ENCODE peak calls at places on chromosomes 12 and 14, in ten cellular contexts. I, K, G, N, B, Z, J, V, Y and Q are unnamed samples. For H3K36me3 and H3K4me1, the result is how much of the 10 kb centered on the place peaks cover.

GRCh38 chr14:32050839-32051238 is 26.3 kb upstream of the ARHGAP5 start:
- DNase-seq in I (no peak), K (no peak), G (no peak), N (no peak), B (no peak), Z (no peak), J (no peak), V (no peak), Y (no peak), Q (no peak)

GRCh38 chr12:5768880-5769199 is 176.2 kb downstream of the ANO2 start:
- DNase-seq in I (no peak), K (no peak), G (no peak), N (no peak), B (no peak), Z (no peak), J (no peak), V (no peak), Y (no peak), Q (no peak)

GRCh38 chr12:109613611-109614455 is 40.2 kb downstream of the MVK start:
- DNase-seq in I (no peak), K (no peak), G (no peak), N (no peak), B (no peak), Z (no peak), J (no peak), V (no peak), Y (no peak), Q (no peak)

GRCh38 chr12:19431407-19432308 is 7.6 kb upstream of the AEBP2 start:
- DNase-seq in I (peak), K (peak), G (peak), N (no peak), B (peak), Z (no peak), J (peak), V (peak), Y (no peak), Q (peak)

GRCh38 chr14:58626441-58626840 is 11.3 kb upstream of the DACT1 start:
- DNase-seq in I (no peak), K (no peak), G (no peak), N (no peak), B (no peak), Z (no peak), J (peak), V (no peak), Y (no peak), Q (no peak)

GRCh38 chr12:2845280-2845679 is 10.4 kb upstream of the NRIP2 start:
- DNase-seq in I (no peak), K (peak), G (no peak), N (no peak), B (peak), Z (peak), J (peak), V (no peak), Y (no peak), Q (no peak)

GRCh38 chr14:30874999-30875787 is 834 bp downstream of the COCH start:
- DNase-seq in I (no peak), K (no peak), G (no peak), N (no peak), B (peak), Z (no peak), J (no peak), V (no peak), Y (peak), Q (peak)

GRCh38 chr12:91111366-91112321 is at the start of gene LUM:
- DNase-seq in I (no peak), K (peak), G (no peak), N (no peak), B (peak), Z (peak), J (peak), V (no peak), Y (no peak), Q (peak)

GRCh38 chr12:116969615-116970575 is 59.1 kb downstream of the FBXW8 start:
- DNase-seq in I (no peak), K (peak), G (no peak), N (no peak), B (no peak), Z (no peak), J (peak), V (no peak), Y (no peak), Q (no peak)

GRCh38 chr12:116964004-116964739 is 53.4 kb downstream of the FBXW8 start:
- DNase-seq in I (no peak), K (no peak), G (no peak), N (no peak), B (no peak), Z (no peak), J (no peak), V (no peak), Y (no peak), Q (no peak)

GRCh38 chr12:116971222-116971621 is 60.5 kb downstream of the FBXW8 start:
- DNase-seq in I (no peak), K (no peak), G (no peak), N (no peak), B (no peak), Z (no peak), J (no peak), V (no peak), Y (peak), Q (no peak)

GRCh38 chr12:116964740-116965090 is 54.0 kb downstream of the FBXW8 start:
- DNase-seq in I (peak), K (no peak), G (no peak), N (no peak), B (no peak), Z (no peak), J (no peak), V (no peak), Y (no peak), Q (no peak)

GRCh38 chr12:116968986-116969385 is 58.2 kb downstream of the FBXW8 start:
- DNase-seq in I (no peak), K (no peak), G (no peak), N (no peak), B (no peak), Z (no peak), J (no peak), V (no peak), Y (no peak), Q (no peak)
- H3K36me3 ChIP-seq in I (under half), K (under half), G (under half), N (under half), B (under half), Z (under half), J (under half), V (under half), Y (under half), Q (under half)

GRCh38 chr12:50085615-50085928 is 430 bp downstream of the SMARCD1 start:
- DNase-seq in I (no peak), K (no peak), G (no peak), N (no peak), B (no peak), Z (no peak), J (no peak), V (no peak), Y (peak), Q (no peak)
- H3K4me3 ChIP-seq in I (peak), K (peak), G (peak), N (peak), B (peak), Z (peak), J (peak), V (peak), Y (peak), Q (peak)

GRCh38 chr12:9719835-9720234 is 13.1 kb downstream of the CLECL1 start:
- DNase-seq in I (no peak), K (no peak), G (no peak), N (no peak), B (no peak), Z (no peak), J (no peak), V (no peak), Y (no peak), Q (no peak)

GRCh38 chr12:9727813-9728212 is 5.1 kb downstream of the CLECL1 start:
- DNase-seq in I (no peak), K (no peak), G (no peak), N (no peak), B (peak), Z (no peak), J (no peak), V (no peak), Y (no peak), Q (no peak)

GRCh38 chr12:9725471-9725870 is 7.4 kb downstream of the CLECL1 start:
- DNase-seq in I (no peak), K (no peak), G (no peak), N (no peak), B (no peak), Z (no peak), J (no peak), V (no peak), Y (no peak), Q (no peak)

GRCh38 chr12:9721394-9722092 is 11.4 kb downstream of the CLECL1 start:
- DNase-seq in I (no peak), K (peak), G (no peak), N (no peak), B (peak), Z (no peak), J (peak), V (no peak), Y (peak), Q (no peak)

DNA sequence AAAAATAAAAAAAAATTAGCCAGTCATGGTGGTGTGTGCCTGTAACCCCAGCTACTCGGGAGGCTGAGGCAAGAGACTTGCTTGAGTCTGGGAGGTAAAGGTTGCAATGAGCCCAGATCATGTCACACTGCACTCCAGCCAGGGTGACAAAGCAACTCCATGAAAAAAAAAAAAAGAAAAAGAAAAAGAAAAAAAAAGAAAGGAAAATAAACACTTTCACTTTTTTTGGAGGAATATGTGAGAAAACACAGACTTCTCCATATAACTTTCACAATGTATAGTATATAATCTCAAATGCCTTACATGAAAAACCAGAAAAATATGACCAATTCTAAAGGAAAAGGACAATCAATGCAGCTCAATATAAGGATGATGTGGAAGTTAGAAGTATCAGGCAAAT is 8.9 kb downstream of the CLECL1 start:
- DNase-seq in I (no peak), K (no peak), G (no peak), N (no peak), B (no peak), Z (no peak), J (no peak), V (no peak), Y (no peak), Q (no peak)
- H3K4me1 ChIP-seq in I (under half), K (under half), G (under half), N (under half), B (under half), Z (under half), J (under half), V (under half), Y (half or more), Q (under half)

GRCh38 chr12:115979351-115979750 is 298.1 kb downstream of the MED13L start:
- DNase-seq in I (no peak), K (no peak), G (no peak), N (no peak), B (no peak), Z (no peak), J (peak), V (no peak), Y (no peak), Q (no peak)

GRCh38 chr12:115980339-115980738 is 297.2 kb downstream of the MED13L start:
- DNase-seq in I (no peak), K (no peak), G (no peak), N (no peak), B (no peak), Z (no peak), J (no peak), V (no peak), Y (no peak), Q (no peak)

GRCh38 chr12:115983226-115983798 is 294.2 kb downstream of the MED13L start:
- DNase-seq in I (peak), K (no peak), G (no peak), N (no peak), B (peak), Z (no peak), J (no peak), V (no peak), Y (peak), Q (no peak)

GRCh38 chr12:115975411-115975810 is 302.1 kb downstream of the MED13L start:
- DNase-seq in I (no peak), K (no peak), G (no peak), N (no peak), B (no peak), Z (no peak), J (no peak), V (no peak), Y (no peak), Q (no peak)

DNA sequence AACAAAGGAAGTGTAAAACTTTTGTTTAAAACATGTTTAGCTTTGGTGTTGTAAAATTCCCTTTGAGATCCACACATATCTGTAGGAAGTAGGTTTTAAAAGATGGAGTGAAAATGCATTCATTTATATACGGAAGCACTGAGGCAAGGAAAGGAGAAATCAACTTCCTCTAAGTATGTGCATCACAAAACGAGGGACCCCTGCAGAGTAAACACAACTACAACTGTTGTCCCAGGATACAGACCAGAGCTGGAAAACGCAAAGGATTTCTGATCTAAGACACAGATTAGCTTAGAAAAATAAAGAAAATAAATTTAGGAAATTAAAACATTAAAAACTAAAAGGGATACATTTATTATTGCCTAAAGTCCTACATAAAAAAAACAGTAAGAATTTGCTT is 297.6 kb downstream of the MED13L start:
- DNase-seq in I (no peak), K (no peak), G (no peak), N (no peak), B (no peak), Z (no peak), J (no peak), V (no peak), Y (no peak), Q (no peak)
- H3K36me3 ChIP-seq in I (half or more), K (under half), G (under half), N (half or more), B (under half), Z (under half), J (under half), V (under half), Y (under half), Q (under half)